ENCODE peak calls at places on chromosome 13, in six cellular contexts. G is left lung; K is CD8-positive, alpha-beta T cell; S is IMR-90; N is CD4-positive, CD25-positive, alpha-beta regulatory T cell; O is ovary. F is an unnamed sample.

GRCh38 chr13:34176636-34177035 is 358.7 kb downstream of the RFC3 start:
- DNase-seq in G (no peak), K (no peak), S (no peak), N (no peak), O (no peak), F (no peak)

GRCh38 chr13:89239361-89240127 is 1568.4 kb downstream of the SLITRK5 start:
- DNase-seq in G (no peak), K (no peak), S (no peak), N (no peak), O (no peak), F (no peak)

GRCh38 chr13:31037874-31038475 is 105.5 kb downstream of the TEX26 start:
- DNase-seq in G (no peak), K (no peak), S (no peak), N (no peak), O (no peak), F (no peak)

GRCh38 chr13:36131215-36131930 is at the start of gene DCLK1:
- DNase-seq in G (peak; percentile 82), K (no peak), S (no peak), N (no peak), O (peak; percentile 70), F (peak; percentile 29)

GRCh38 chr13:82661126-82661525 is 1221.1 kb downstream of the SLITRK1 start:
- DNase-seq in G (no peak), K (no peak), S (no peak), N (no peak), O (no peak), F (no peak)

GRCh38 chr13:105735269-105735668 is 800.2 kb downstream of the EFNB2 start:
- DNase-seq in G (no peak), K (no peak), S (no peak), N (no peak), O (no peak), F (no peak)

GRCh38 chr13:48158915-48159314 is 64.0 kb upstream of the MED4 start:
- DNase-seq in G (no peak), K (no peak), S (no peak), N (no peak), O (no peak), F (no peak)

GRCh38 chr13:37476874-37477273 is 121.7 kb downstream of the POSTN start:
- DNase-seq in G (no peak), K (no peak), S (peak; percentile 83), N (no peak), O (no peak), F (no peak)

GRCh38 chr13:49419292-49419691 is 24.6 kb downstream of the CAB39L start:
- DNase-seq in G (no peak), K (no peak), S (peak; percentile 52), N (no peak), O (peak; percentile 55), F (no peak)

GRCh38 chr13:35309711-35310110 is 166.8 kb downstream of the MAB21L1 start:
- DNase-seq in G (no peak), K (no peak), S (no peak), N (no peak), O (no peak), F (no peak)

DNA sequence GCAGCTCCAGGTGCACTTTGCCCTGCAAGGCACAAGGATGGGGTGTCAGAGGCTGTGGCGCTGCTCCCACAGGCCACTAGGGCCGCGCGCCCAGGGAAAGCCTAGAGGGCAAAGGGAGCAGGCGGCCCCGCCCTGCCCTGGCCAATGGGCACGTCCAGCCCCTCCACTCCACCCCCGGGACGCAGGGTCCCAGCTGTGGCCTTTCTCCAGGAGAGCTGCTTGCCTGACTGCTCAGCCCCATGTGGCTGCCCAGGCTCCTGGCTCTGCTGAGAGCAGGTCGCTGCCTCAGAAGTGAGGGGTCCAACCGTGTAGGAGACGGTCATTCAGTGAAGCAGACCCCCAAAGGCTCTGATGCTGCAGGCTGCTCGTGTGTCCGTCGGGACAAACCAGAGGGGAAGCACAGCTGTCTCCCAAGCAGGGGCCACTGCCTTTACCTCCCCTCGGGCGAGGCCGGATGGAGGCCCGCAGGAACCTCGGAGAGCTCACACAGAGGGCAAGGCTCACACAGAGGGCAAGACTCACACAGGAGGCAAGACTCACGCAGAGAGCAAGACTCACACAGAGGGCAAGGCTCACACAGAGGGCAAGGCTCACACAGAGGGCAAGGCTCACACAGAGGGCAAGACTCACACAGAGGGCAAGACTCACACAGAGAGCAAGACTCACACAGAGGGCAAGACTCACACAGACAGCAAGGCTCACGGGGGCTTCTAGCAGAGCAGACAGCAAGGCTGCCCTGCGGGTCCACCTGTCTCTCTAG is 56.2 kb upstream of the C13orf46 start:
- DNase-seq in G (peak; percentile 79), K (no peak), S (no peak), N (no peak), O (no peak), F (no peak)
- H3K4me1 ChIP-seq in G (peaks cover 1% of the 10 kb centered on the region), K (no peaks in the 10 kb centered on the region), S (peaks cover 50% of the 10 kb centered on the region), N (no peaks in the 10 kb centered on the region), O (peaks cover 22% of the 10 kb centered on the region), F (peaks cover 42% of the 10 kb centered on the region)

DNA sequence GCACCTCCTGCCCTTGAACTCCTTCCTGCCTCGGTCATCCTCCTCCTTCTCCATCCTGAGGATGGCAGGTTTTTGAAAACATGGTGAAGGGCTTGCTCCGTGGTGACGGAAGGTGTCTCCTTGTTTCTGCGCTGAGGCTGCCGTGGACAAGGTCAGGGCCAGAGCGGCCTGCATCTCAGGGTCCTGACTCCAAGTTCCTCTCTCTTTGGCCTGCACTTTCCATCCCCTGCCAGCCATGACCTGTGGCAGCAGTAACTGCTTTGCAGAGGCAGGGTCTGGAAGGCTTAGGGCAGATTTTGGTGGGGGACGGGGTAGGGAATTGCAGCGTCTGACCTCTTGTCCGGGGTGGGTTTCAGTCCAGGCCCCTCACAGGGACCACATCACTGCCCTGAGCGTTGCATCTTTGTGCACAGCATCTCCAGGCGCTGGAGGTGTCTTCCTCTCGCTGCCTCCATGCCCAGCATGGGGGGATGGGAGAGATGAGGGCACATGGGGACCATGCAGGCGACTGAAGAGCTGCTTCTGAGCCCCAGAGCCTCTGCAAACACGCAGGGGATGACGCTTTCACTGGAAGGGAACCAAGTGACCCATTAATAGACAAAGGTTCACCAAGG is 216.8 kb downstream of the TEX29 start:
- DNase-seq in G (peak; percentile 29), K (no peak), S (no peak), N (no peak), O (no peak), F (no peak)
- H3K4me1 ChIP-seq in G (no peaks in the 10 kb centered on the region), K (no peaks in the 10 kb centered on the region), S (no peaks in the 10 kb centered on the region), N (no peaks in the 10 kb centered on the region), O (no peaks in the 10 kb centered on the region), F (peaks cover 11% of the 10 kb centered on the region)

DNA sequence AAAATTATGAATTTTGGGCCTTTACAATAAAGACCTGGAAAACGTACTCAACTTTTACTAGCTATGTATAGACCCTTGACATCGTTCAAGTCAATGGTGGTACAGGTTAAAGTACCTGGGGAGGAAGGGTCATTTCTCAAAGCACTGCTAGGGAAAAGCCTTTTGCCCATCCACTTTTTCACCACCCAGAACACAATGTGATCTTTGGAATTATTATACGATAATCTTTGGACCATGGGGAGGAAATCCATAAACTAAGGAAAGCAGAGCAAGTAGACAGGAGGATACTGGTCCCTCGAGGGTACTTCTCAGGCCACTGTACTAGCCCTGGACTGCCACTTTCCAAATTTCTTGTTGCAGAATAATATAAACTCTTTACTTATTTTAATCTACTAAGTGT is 39.5 kb downstream of the UBL3 start:
- DNase-seq in G (no peak), K (no peak), S (no peak), N (no peak), O (no peak), F (no peak)
- H3K4me1 ChIP-seq in G (peaks cover 18% of the 10 kb centered on the region), K (peaks cover 7% of the 10 kb centered on the region), S (no peaks in the 10 kb centered on the region), N (peaks cover 32% of the 10 kb centered on the region), O (peaks cover 10% of the 10 kb centered on the region), F (peaks cover 93% of the 10 kb centered on the region)

GRCh38 chr13:113544896-113545295 is 39.7 kb upstream of the TFDP1 start:
- DNase-seq in G (peak; percentile 28), K (no peak), S (no peak), N (no peak), O (peak; percentile 11), F (no peak)
- H3K4me1 ChIP-seq in G (peaks cover 15% of the 10 kb centered on the region), K (no peaks in the 10 kb centered on the region), S (peaks cover 16% of the 10 kb centered on the region), N (no peaks in the 10 kb centered on the region), O (peaks cover 2% of the 10 kb centered on the region), F (no peaks in the 10 kb centered on the region)

GRCh38 chr13:59447846-59448620 is 715.7 kb downstream of the DIAPH3 start:
- DNase-seq in G (no peak), K (no peak), S (peak; percentile 75), N (no peak), O (no peak), F (no peak)

GRCh38 chr13:59452189-59452588 is 711.5 kb downstream of the DIAPH3 start:
- DNase-seq in G (peak; percentile 18), K (no peak), S (no peak), N (no peak), O (no peak), F (no peak)

GRCh38 chr13:59447031-59447430 is 716.7 kb downstream of the DIAPH3 start:
- DNase-seq in G (no peak), K (no peak), S (no peak), N (no peak), O (no peak), F (no peak)

GRCh38 chr13:59449750-59450149 is 714.0 kb downstream of the DIAPH3 start:
- DNase-seq in G (no peak), K (no peak), S (no peak), N (no peak), O (no peak), F (no peak)

DNA sequence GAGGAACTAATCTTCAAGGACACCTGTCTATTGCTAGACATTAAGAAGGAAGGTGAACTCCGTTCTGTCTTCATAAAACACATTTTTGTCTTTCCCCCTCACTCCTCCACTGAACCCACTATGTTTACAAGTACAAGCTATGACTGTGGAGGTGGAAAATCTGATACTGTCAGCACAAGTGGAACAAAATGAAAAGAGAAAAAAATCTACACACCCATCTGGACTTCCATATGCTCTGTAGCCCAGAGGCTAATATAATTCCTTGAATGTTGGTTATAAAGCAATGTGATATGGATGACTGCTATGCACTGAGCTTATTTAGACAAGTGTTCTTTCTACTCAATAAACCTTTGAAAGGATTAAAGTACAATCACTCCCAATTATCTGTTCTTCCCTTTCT is 713.5 kb downstream of the DIAPH3 start:
- DNase-seq in G (no peak), K (no peak), S (no peak), N (no peak), O (no peak), F (no peak)
- H3K4me1 ChIP-seq in G (peaks cover 5% of the 10 kb centered on the region), K (no peaks in the 10 kb centered on the region), S (peaks cover 3% of the 10 kb centered on the region), N (no peaks in the 10 kb centered on the region), O (no peaks in the 10 kb centered on the region), F (no peaks in the 10 kb centered on the region)

DNA sequence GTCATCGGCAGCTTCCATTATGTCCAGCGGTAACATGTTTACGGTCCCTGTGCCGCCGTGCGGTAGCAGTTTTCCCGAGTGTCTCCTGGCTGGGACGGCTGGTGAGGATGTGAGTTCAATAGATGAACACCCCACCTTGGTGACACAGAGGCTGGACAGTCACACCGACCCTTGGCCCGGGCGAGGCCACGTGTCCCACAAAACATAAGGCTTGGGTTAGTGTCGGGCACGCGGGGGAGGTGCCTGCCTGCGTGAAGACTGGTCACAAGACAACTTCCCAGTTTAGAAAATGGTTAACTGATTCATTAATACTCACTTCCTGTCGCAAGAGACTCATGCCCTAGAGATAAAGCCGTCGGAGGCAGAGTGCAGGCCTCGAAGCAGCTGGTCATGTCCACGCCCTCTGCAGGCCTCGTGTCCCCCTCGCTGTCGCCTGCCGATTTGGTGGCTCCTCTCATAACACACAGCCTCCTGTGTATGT is 17.2 kb downstream of the RASA3 start:
- DNase-seq in G (peak; percentile 84), K (no peak), S (peak; percentile 94), N (no peak), O (peak; percentile 23), F (peak; percentile 29)
- H3K4me1 ChIP-seq in G (peaks cover 46% of the 10 kb centered on the region), K (peaks cover 78% of the 10 kb centered on the region), S (peaks cover 52% of the 10 kb centered on the region), N (peaks cover 70% of the 10 kb centered on the region), O (peaks cover 2% of the 10 kb centered on the region), F (peaks cover 10% of the 10 kb centered on the region)

F was measured in stomach.